ENCODE peak calls at places on chromosome 19, in eight cellular contexts. R, H, A, W, N, U, X and T are unnamed samples.

GRCh38 chr19:8366121-8366581 is 2.2 kb downstream of the ANGPTL4 start:
- DNase-seq in R (no peak), H (no peak), A (no peak), W (no peak), N (no peak), U (no peak), X (no peak), T (no peak)

GRCh38 chr19:38095411-38096308 is 128.4 kb downstream of the DPF1 start:
- DNase-seq in R (peak; percentile 77), H (peak; percentile 92), A (peak; percentile 54), W (peak; percentile 82), N (peak; percentile 46), U (peak; percentile 89), X (peak; percentile 55), T (peak; percentile 24)

GRCh38 chr19:18253716-18254115 is 20.5 kb downstream of the IQCN start:
- DNase-seq in R (no peak), H (no peak), A (no peak), W (no peak), N (no peak), U (no peak), X (no peak), T (no peak)

GRCh38 chr19:41882568-41883462 is at the start of gene ARHGEF1:
- DNase-seq in R (no peak), H (no peak), A (peak; percentile 33), W (no peak), N (peak; percentile 54), U (peak; percentile 61), X (no peak), T (no peak)

GRCh38 chr19:3608750-3609322 is 2.2 kb upstream of the TBXA2R start:
- DNase-seq in R (no peak), H (peak; percentile 76), A (no peak), W (no peak), N (no peak), U (no peak), X (no peak), T (no peak)

GRCh38 chr19:9724157-9724556 is 44.4 kb downstream of the ZNF846 start:
- DNase-seq in R (no peak), H (no peak), A (no peak), W (no peak), N (no peak), U (no peak), X (no peak), T (no peak)

GRCh38 chr19:47663911-47664771 is 49.1 kb upstream of the EHD2 start:
- DNase-seq in R (peak; percentile 100), H (peak; percentile 95), A (peak; percentile 99), W (peak; percentile 95), N (peak; percentile 26), U (no peak), X (peak; percentile 79), T (no peak)

GRCh38 chr19:42683917-42684513 is 56.3 kb downstream of the PSG3 start:
- DNase-seq in R (peak; percentile 50), H (no peak), A (peak; percentile 12), W (no peak), N (no peak), U (peak; percentile 11), X (no peak), T (no peak)

GRCh38 chr19:58209577-58209976 is 19.1 kb upstream of the ZNF544 start:
- DNase-seq in R (no peak), H (no peak), A (no peak), W (no peak), N (no peak), U (no peak), X (no peak), T (no peak)

GRCh38 chr19:43574424-43575155 is 737 bp downstream of the XRCC1 start:
- DNase-seq in R (no peak), H (peak; percentile 64), A (peak; percentile 76), W (no peak), N (no peak), U (peak; percentile 38), X (no peak), T (no peak)

GRCh38 chr19:44689290-44690130 is 9.4 kb upstream of the CEACAM16 start:
- DNase-seq in R (peak; percentile 83), H (peak; percentile 88), A (peak; percentile 55), W (peak; percentile 80), N (peak; percentile 66), U (peak; percentile 85), X (peak; percentile 25), T (peak; percentile 30)
- H3K4me3 ChIP-seq in R (no peak overlapping the region), H (no peak overlapping the region), A (no peak overlapping the region), W (no peak overlapping the region), N (no peak overlapping the region), U (no peak overlapping the region), X (no peak overlapping the region), T (no peak overlapping the region)

GRCh38 chr19:48954011-48954594 is 572 bp upstream of the BAX start:
- DNase-seq in R (no peak), H (no peak), A (no peak), W (no peak), N (no peak), U (no peak), X (no peak), T (no peak)
- TF ChIP-seq CTCF in R (no peak), H (no peak), A (no peak), W (no peak), N (no peak), U (no peak), X (no peak), T (no peak)

GRCh38 chr19:801861-802496 is 4.7 kb downstream of the PTBP1 start:
- DNase-seq in R (peak; percentile 69), H (peak; percentile 73), A (peak; percentile 80), W (no peak), N (no peak), U (no peak), X (no peak), T (no peak)

GRCh38 chr19:799076-799881 is 2.0 kb downstream of the PTBP1 start:
- DNase-seq in R (peak; percentile 64), H (peak; percentile 72), A (peak; percentile 63), W (no peak), N (no peak), U (peak; percentile 79), X (no peak), T (no peak)

GRCh38 chr19:801030-801860 is 4.0 kb downstream of the PTBP1 start:
- DNase-seq in R (peak; percentile 66), H (peak; percentile 90), A (peak; percentile 49), W (peak; percentile 82), N (peak; percentile 73), U (no peak), X (no peak), T (no peak)

GRCh38 chr19:798415-799075 is 1.3 kb downstream of the PTBP1 start:
- DNase-seq in R (no peak), H (no peak), A (no peak), W (no peak), N (peak; percentile 64), U (peak; percentile 41), X (no peak), T (no peak)

GRCh38 chr19:800360-801029 is 3.2 kb downstream of the PTBP1 start:
- DNase-seq in R (no peak), H (peak; percentile 82), A (peak; percentile 56), W (no peak), N (peak; percentile 68), U (no peak), X (peak; percentile 25), T (no peak)
- H3K4me3 ChIP-seq in R (peak overlapping the region; percentile 92), H (no peak overlapping the region), A (peak overlapping the region; percentile 0), W (peak overlapping the region; percentile 39), N (peak overlapping the region; percentile 87), U (peak overlapping the region; percentile 89), X (peak overlapping the region; percentile 19), T (peak overlapping the region; percentile 99)

DNA sequence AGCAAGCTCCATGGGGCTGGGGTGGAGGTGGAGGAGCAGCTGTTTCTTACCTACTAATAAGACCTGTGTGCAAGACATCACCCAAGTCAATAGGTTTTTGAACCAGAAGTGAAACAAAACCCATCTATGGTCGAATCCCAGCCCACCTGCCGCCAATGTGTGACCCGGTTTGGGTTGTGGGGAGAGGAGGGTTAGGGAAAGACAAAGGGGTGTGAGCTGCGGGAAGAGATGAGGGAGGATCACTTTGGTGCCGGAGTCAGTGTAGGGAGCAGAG is 641 bp downstream of the LPAR2 start:
- DNase-seq in R (no peak), H (no peak), A (no peak), W (no peak), N (no peak), U (no peak), X (no peak), T (no peak)
- TF ChIP-seq CTCF in R (no peak), H (no peak), A (no peak), W (no peak), N (no peak), U (no peak), X (no peak), T (no peak)

GRCh38 chr19:30670562-30671513 is 298.7 kb downstream of the ZNF536 start:
- DNase-seq in R (no peak), H (no peak), A (no peak), W (peak; percentile 31), N (no peak), U (no peak), X (no peak), T (no peak)
- H3K4me3 ChIP-seq in R (no peak overlapping the region), H (no peak overlapping the region), A (no peak overlapping the region), W (no peak overlapping the region), N (no peak overlapping the region), U (no peak overlapping the region), X (no peak overlapping the region), T (no peak overlapping the region)